ENCODE peak calls at places on chromosomes 13 and 19, in four cellular contexts. One of them, this sample, is unnamed.

GRCh38 chr19:19554074-19555023 is 16.3 kb downstream of the CILP2 start:
- DNase-seq in endothelial cell: peak
- DNase-seq in endothelial cell of umbilical vein: no peak
- DNase-seq in thoracic aorta: no peak
- DNase-seq in this sample: peak

GRCh38 chr13:21436582-21436981 is 22.5 kb downstream of the ZDHHC20 start:
- DNase-seq in endothelial cell: no peak
- DNase-seq in endothelial cell of umbilical vein: no peak
- DNase-seq in thoracic aorta: no peak
- DNase-seq in this sample: no peak

GRCh38 chr13:48333976-48334375 is 30.4 kb downstream of the RB1 start:
- DNase-seq in endothelial cell: no peak
- DNase-seq in endothelial cell of umbilical vein: peak
- DNase-seq in thoracic aorta: no peak
- DNase-seq in this sample: no peak

GRCh38 chr13:78061806-78062205 is 143.2 kb upstream of the EDNRB start:
- DNase-seq in endothelial cell: no peak
- DNase-seq in endothelial cell of umbilical vein: no peak
- DNase-seq in thoracic aorta: no peak
- DNase-seq in this sample: no peak

GRCh38 chr13:33334831-33335230 is 49.3 kb upstream of the STARD13 start:
- DNase-seq in endothelial cell: no peak
- DNase-seq in endothelial cell of umbilical vein: no peak
- DNase-seq in thoracic aorta: no peak
- DNase-seq in this sample: no peak

GRCh38 chr13:111639196-111639705 is 318.8 kb downstream of the TEX29 start:
- DNase-seq in endothelial cell: no peak
- DNase-seq in endothelial cell of umbilical vein: no peak
- DNase-seq in thoracic aorta: no peak
- DNase-seq in this sample: no peak

GRCh38 chr19:10274589-10274988 is 3.7 kb downstream of the ICAM1 start:
- DNase-seq in endothelial cell: no peak
- DNase-seq in endothelial cell of umbilical vein: no peak
- DNase-seq in thoracic aorta: no peak
- DNase-seq in this sample: no peak

GRCh38 chr13:41268764-41269163 is 5.4 kb upstream of the MTRF1 start:
- DNase-seq in endothelial cell: peak
- DNase-seq in endothelial cell of umbilical vein: peak
- DNase-seq in thoracic aorta: no peak
- DNase-seq in this sample: no peak

GRCh38 chr19:18660051-18660910 is 23.2 kb upstream of the CRTC1 start:
- DNase-seq in endothelial cell: no peak
- DNase-seq in endothelial cell of umbilical vein: no peak
- DNase-seq in thoracic aorta: peak
- DNase-seq in this sample: no peak

GRCh38 chr19:38686530-38686888 is 39.1 kb downstream of the ACTN4 start:
- DNase-seq in endothelial cell: no peak
- DNase-seq in endothelial cell of umbilical vein: no peak
- DNase-seq in thoracic aorta: no peak
- DNase-seq in this sample: no peak

GRCh38 chr19:8481191-8481590 is 21.2 kb downstream of the PRAM1 start:
- DNase-seq in endothelial cell: no peak
- DNase-seq in endothelial cell of umbilical vein: no peak
- DNase-seq in thoracic aorta: no peak
- DNase-seq in this sample: no peak

GRCh38 chr19:40304306-40304705 is 19.2 kb upstream of the AKT2 start:
- DNase-seq in endothelial cell: no peak
- DNase-seq in endothelial cell of umbilical vein: no peak
- DNase-seq in thoracic aorta: no peak
- DNase-seq in this sample: no peak

GRCh38 chr13:87777395-87777794 is 106.2 kb downstream of the SLITRK5 start:
- DNase-seq in endothelial cell: no peak
- DNase-seq in endothelial cell of umbilical vein: no peak
- DNase-seq in thoracic aorta: no peak
- DNase-seq in this sample: no peak

DNA sequence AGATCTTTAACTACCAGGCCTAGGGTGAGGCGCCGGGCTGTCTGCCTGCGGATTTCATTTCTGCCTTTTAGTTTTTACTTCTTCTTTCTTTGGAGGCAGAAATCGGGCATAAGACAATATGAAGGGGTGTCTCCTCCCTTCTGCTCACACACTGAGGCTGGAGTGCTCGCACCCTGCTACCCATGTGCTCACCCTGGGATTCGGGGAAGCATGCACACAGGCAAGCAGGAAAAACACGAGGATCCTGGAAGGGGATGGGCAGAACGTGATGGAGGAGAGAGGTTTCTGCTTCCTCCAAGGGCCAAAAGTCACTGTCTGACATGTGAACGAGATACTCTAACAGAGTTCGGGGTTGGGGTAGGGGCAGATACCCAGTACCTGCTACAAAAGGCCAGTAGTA is 28.4 kb downstream of the ZNF823 start:
- DNase-seq in endothelial cell: no peak
- DNase-seq in endothelial cell of umbilical vein: no peak
- DNase-seq in thoracic aorta: no peak
- DNase-seq in this sample: no peak
- TF ChIP-seq CTCF in endothelial cell: no peak
- TF ChIP-seq CTCF in endothelial cell of umbilical vein: no peak
- TF ChIP-seq CTCF in thoracic aorta: no peak
- TF ChIP-seq CTCF in this sample: no peak

DNA sequence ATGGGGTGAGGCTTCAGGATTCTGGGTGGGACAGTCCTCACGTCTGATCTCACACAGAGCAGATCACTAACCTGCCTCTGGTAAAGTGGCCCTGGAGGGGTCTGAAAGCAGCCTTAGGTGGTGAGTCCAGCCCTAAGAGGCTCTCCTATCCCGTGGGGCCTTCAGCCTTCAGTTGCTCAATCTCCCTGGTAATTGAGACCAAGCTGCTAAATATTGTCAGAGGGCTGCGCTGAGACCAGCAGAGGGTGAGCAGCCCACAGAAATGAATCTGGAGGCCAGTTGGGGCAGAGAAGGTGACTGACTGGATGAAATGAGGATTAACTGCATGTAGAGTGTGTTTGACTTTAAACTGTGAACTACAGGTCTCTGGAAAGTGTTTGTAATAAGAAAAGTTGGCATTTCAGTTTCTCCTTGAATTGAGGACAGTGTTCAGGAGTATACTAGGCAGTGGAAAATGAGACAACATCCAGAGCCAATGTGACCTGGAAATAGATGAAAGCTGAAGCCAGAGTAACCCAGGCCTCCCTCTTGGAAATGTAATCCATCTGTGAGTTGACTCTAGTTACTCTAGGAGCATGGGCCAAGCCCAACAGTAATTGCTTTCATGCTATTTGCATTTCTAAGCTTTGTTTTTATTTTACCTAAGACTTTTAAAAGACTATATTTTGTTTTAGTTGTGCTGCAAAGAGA is 14.3 kb upstream of the HSPH1 start:
- DNase-seq in endothelial cell: no peak
- DNase-seq in endothelial cell of umbilical vein: no peak
- DNase-seq in thoracic aorta: no peak
- DNase-seq in this sample: no peak
- TF ChIP-seq CTCF in endothelial cell: no peak
- TF ChIP-seq CTCF in endothelial cell of umbilical vein: no peak
- TF ChIP-seq CTCF in thoracic aorta: no peak
- TF ChIP-seq CTCF in this sample: no peak

GRCh38 chr13:96968027-96968426 is 26.2 kb downstream of the OXGR1 start:
- DNase-seq in endothelial cell: no peak
- DNase-seq in endothelial cell of umbilical vein: no peak
- DNase-seq in thoracic aorta: no peak
- DNase-seq in this sample: no peak

GRCh38 chr13:96967248-96967745 is 27.0 kb downstream of the OXGR1 start:
- DNase-seq in endothelial cell: no peak
- DNase-seq in endothelial cell of umbilical vein: no peak
- DNase-seq in thoracic aorta: no peak
- DNase-seq in this sample: no peak

GRCh38 chr13:96966415-96967102 is 27.7 kb downstream of the OXGR1 start:
- DNase-seq in endothelial cell: no peak
- DNase-seq in endothelial cell of umbilical vein: no peak
- DNase-seq in thoracic aorta: no peak
- DNase-seq in this sample: no peak

GRCh38 chr13:96960379-96960778 is 33.9 kb downstream of the OXGR1 start:
- DNase-seq in endothelial cell: no peak
- DNase-seq in endothelial cell of umbilical vein: no peak
- DNase-seq in thoracic aorta: no peak
- DNase-seq in this sample: no peak

DNA sequence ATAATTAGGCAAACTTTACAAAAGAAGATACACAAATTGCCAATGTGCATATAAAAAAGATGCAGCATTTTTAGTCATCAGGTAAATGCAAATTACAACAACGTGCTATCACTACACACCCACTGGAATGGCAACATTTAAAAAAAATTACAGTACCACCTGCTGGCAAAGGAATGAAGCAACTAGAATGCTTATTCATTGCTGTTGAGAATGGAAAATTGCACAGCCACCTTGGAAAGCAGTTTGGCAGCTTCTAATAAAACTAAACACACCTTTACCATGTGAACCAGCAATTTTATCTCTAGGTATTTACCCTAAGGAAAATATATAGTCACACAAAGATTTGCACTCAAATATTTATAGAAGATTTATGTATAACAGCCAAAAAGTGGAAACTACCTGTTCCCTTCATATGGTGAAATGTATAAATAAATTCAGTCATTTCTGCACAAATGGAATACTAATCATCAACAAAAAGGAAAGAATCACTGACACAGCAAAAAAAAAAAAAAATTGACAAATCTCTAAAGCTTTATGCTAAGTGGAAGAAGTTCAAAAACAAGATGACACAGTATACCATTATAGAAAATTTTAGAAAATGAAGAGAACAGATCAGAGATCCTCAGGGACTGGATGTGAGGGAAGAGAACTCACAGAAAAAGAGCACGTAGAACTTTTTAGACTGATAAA is 30.3 kb downstream of the OXGR1 start:
- DNase-seq in endothelial cell: no peak
- DNase-seq in endothelial cell of umbilical vein: no peak
- DNase-seq in thoracic aorta: no peak
- DNase-seq in this sample: no peak
- TF ChIP-seq CTCF in endothelial cell: no peak
- TF ChIP-seq CTCF in endothelial cell of umbilical vein: no peak
- TF ChIP-seq CTCF in thoracic aorta: no peak
- TF ChIP-seq CTCF in this sample: no peak

DNA sequence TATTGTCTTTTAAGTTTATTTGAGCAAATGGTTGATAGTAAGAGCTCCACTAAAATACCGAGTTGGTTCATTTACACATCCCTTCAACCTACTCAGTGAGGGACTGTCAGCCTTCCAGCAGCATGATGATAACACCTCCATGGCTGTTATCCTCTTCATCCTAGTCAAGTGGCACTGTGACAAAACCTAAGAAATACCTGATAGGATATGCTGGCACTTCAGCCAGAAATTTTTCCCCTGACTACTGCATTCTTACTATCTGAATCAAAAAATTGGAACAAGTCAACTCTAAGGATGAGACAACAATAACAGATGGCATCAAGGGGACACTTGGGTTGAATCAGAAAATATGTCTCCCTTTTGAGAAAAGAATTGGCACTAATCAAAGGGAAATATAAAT is 193.9 kb downstream of the KCTD12 start:
- DNase-seq in endothelial cell: no peak
- DNase-seq in endothelial cell of umbilical vein: no peak
- DNase-seq in thoracic aorta: no peak
- DNase-seq in this sample: no peak
- TF ChIP-seq CTCF in endothelial cell: no peak
- TF ChIP-seq CTCF in endothelial cell of umbilical vein: no peak
- TF ChIP-seq CTCF in thoracic aorta: no peak
- TF ChIP-seq CTCF in this sample: no peak

GRCh38 chr13:110000534-110001345 is 214.4 kb upstream of the IRS2 start:
- DNase-seq in endothelial cell: no peak
- DNase-seq in endothelial cell of umbilical vein: no peak
- DNase-seq in thoracic aorta: no peak
- DNase-seq in this sample: no peak

GRCh38 chr13:109999659-110000533 is 213.5 kb upstream of the IRS2 start:
- DNase-seq in endothelial cell: no peak
- DNase-seq in endothelial cell of umbilical vein: no peak
- DNase-seq in thoracic aorta: no peak
- DNase-seq in this sample: no peak

GRCh38 chr13:109996404-109996960 is 210.1 kb upstream of the IRS2 start:
- DNase-seq in endothelial cell: no peak
- DNase-seq in endothelial cell of umbilical vein: no peak
- DNase-seq in thoracic aorta: no peak
- DNase-seq in this sample: no peak

GRCh38 chr13:109998030-109998429 is 211.6 kb upstream of the IRS2 start:
- DNase-seq in endothelial cell: no peak
- DNase-seq in endothelial cell of umbilical vein: no peak
- DNase-seq in thoracic aorta: no peak
- DNase-seq in this sample: no peak

DNA sequence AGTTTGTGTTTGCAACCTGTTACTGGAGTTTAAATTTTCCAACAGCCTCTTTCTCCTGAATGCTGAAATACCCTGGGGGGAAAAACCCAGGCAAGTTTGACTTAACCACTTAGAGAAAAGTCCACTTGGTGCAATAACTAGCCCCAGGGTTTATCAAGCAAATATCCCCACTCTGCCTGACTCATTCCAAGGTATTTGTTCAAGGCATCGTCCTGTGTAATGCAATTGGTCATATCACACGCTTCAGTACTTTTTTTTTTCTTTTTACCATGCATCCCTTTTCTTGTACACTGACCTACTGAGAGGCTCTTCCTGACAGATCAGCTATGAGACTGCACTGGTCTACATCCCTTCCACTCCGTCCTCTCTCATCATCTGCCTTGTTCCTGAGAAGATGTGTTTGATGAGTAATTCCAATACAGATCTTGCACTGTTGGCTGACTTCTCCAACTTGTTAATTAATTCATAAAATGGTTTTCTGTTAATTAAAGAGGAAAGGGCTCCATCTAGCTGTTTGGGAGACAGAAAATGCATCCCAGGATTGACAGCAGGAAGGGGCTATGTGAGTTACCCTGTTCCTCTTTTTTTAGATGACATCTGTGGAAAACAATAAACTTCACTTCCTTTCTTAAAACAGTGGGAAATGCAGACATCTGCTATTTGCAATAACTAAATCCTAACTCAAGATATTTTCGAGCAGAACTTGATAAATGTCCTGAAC is 212.6 kb upstream of the IRS2 start:
- DNase-seq in endothelial cell: no peak
- DNase-seq in endothelial cell of umbilical vein: no peak
- DNase-seq in thoracic aorta: no peak
- DNase-seq in this sample: no peak
- TF ChIP-seq CTCF in endothelial cell: no peak
- TF ChIP-seq CTCF in endothelial cell of umbilical vein: no peak
- TF ChIP-seq CTCF in thoracic aorta: no peak
- TF ChIP-seq CTCF in this sample: no peak

GRCh38 chr19:44112802-44113137 is 429 bp upstream of the ZNF225 start:
- DNase-seq in endothelial cell: no peak
- DNase-seq in endothelial cell of umbilical vein: no peak
- DNase-seq in thoracic aorta: no peak
- DNase-seq in this sample: no peak
- TF ChIP-seq CTCF in endothelial cell: no peak
- TF ChIP-seq CTCF in endothelial cell of umbilical vein: no peak
- TF ChIP-seq CTCF in thoracic aorta: no peak
- TF ChIP-seq CTCF in this sample: no peak